ENCODE peak calls at places on chromosomes 5 and 9, in five cellular contexts. T is stimulated activated naive CD8-positive, alpha-beta T cell treated with anti-CD3 and anti-CD28 coated beads, Interleukin-15, amount 100 ng/mL, for 72 hours; K is AG04450; I is Caki2; C is EL. N is an unnamed sample.

GRCh38 chr9:81372628-81373191 is 316.6 kb downstream of the TLE1 start:
- DNase-seq in T (no peak), K (no peak), I (no peak), C (no peak), N (no peak)

GRCh38 chr9:78671785-78672184 is 374.9 kb downstream of the PSAT1 start:
- DNase-seq in T (no peak), K (no peak), I (no peak), C (no peak), N (no peak)

GRCh38 chr5:116509483-116510244 is 65.0 kb downstream of the SEMA6A start:
- DNase-seq in T (no peak), K (no peak), I (no peak), C (no peak), N (no peak)

GRCh38 chr5:3258050-3258449 is 337.6 kb upstream of the IRX1 start:
- DNase-seq in T (no peak), K (no peak), I (no peak), C (no peak), N (no peak)

GRCh38 chr9:89954229-89954628 is 349.4 kb downstream of the GADD45G start:
- DNase-seq in T (no peak), K (no peak), I (no peak), C (no peak), N (no peak)

GRCh38 chr9:32873131-32873530 is 89.8 kb downstream of the TMEM215 start:
- DNase-seq in T (no peak), K (no peak), I (no peak), C (no peak), N (no peak)

GRCh38 chr9:109159583-109159982 is 7.5 kb downstream of the FRRS1L start:
- DNase-seq in T (no peak), K (no peak), I (no peak), C (no peak), N (no peak)

GRCh38 chr9:125337282-125337681 is 75.7 kb downstream of the GAPVD1 start:
- DNase-seq in T (no peak), K (no peak), I (no peak), C (no peak), N (no peak)

GRCh38 chr5:10856646-10857332 is 95.8 kb upstream of the DAP start:
- DNase-seq in T (no peak), K (peak), I (peak), C (peak), N (no peak)

GRCh38 chr9:88481933-88482332 is 53.0 kb upstream of the NXNL2 start:
- DNase-seq in T (no peak), K (no peak), I (no peak), C (no peak), N (no peak)

GRCh38 chr5:134103998-134104612 is 10.4 kb upstream of the TCF7 start:
- DNase-seq in T (peak), K (no peak), I (no peak), C (no peak), N (no peak)

GRCh38 chr5:81420039-81420667 is 26.2 kb upstream of the ACOT12 start:
- DNase-seq in T (peak), K (peak), I (peak), C (peak), N (no peak)

GRCh38 chr5:80503641-80504040 is 15.7 kb downstream of the FAM151B start:
- DNase-seq in T (no peak), K (no peak), I (no peak), C (no peak), N (no peak)

GRCh38 chr9:6564868-6565267 is 80.7 kb downstream of the GLDC start:
- DNase-seq in T (no peak), K (no peak), I (no peak), C (no peak), N (no peak)

GRCh38 chr5:171313481-171314206 is 4.6 kb downstream of the TLX3 start:
- DNase-seq in T (no peak), K (no peak), I (no peak), C (no peak), N (no peak)

GRCh38 chr5:143312822-143313221 is 90.7 kb downstream of the NR3C1 start:
- DNase-seq in T (no peak), K (no peak), I (no peak), C (no peak), N (no peak)

GRCh38 chr5:55894135-55894534 is 43.0 kb downstream of the IL31RA start:
- DNase-seq in T (no peak), K (no peak), I (no peak), C (no peak), N (no peak)

GRCh38 chr5:125326114-125326513 is 579.7 kb upstream of the ZNF608 start:
- DNase-seq in T (no peak), K (peak), I (peak), C (peak), N (no peak)